ENCODE peak calls at places on chromosomes 4 and X, in nine cellular contexts. F is uterus; A is left lung; W is CD8-positive, alpha-beta memory T cell; N is effector memory CD4-positive, alpha-beta T cell; G is cardiac muscle cell; T is small intestine; M is MM.1S; Q is hepatocyte. V is an unnamed sample. For H3K4me1, the result is how much of the 10 kb centered on the place peaks cover.

GRCh38 chrX:23826653-23827052 is 43.7 kb downstream of the SAT1 start:
- DNase-seq in G (no peak), N (no peak), M (no peak), T (no peak), A (no peak), Q (no peak), F (no peak), W (no peak), V (no peak)

GRCh38 chrX:10904220-10904619 is 206.9 kb upstream of the HCCS start:
- DNase-seq in F (no peak), T (no peak), W (no peak), A (no peak), Q (no peak), N (no peak), M (no peak), G (no peak), V (no peak)

GRCh38 chr4:110211770-110212061 is 13.3 kb upstream of the ELOVL6 start:
- DNase-seq in M (no peak), N (no peak), A (no peak), W (no peak), F (no peak), Q (no peak), G (no peak), T (no peak), V (no peak)

GRCh38 chrX:42366181-42366580 is 411.8 kb downstream of the PPP1R2C start:
- DNase-seq in F (no peak), Q (no peak), W (no peak), M (no peak), T (no peak), N (no peak), A (no peak), G (no peak), V (no peak)

GRCh38 chr4:81738891-81739290 is 267.2 kb upstream of the RASGEF1B start:
- DNase-seq in T (no peak), W (no peak), N (no peak), F (no peak), M (no peak), Q (no peak), G (no peak), A (no peak), V (no peak)

GRCh38 chrX:69152398-69152797 is 12.9 kb downstream of the PJA1 start:
- DNase-seq in A (no peak), F (no peak), Q (no peak), M (no peak), N (no peak), T (peak), G (no peak), W (no peak), V (peak)

GRCh38 chrX:148811236-148811635 is 310.8 kb downstream of the AFF2 start:
- DNase-seq in G (no peak), A (no peak), N (no peak), M (no peak), Q (no peak), W (no peak), F (no peak), T (no peak), V (no peak)

GRCh38 chr4:2059034-2059725 is at the start of gene NAT8L:
- DNase-seq in Q (peak), G (peak), T (no peak), A (no peak), M (no peak), W (no peak), F (no peak), N (no peak), V (peak)

GRCh38 chr4:7781361-7781760 is 158.3 kb downstream of the AFAP1 start:
- DNase-seq in A (no peak), Q (no peak), N (no peak), M (no peak), F (no peak), G (peak), W (no peak), T (no peak), V (peak)

GRCh38 chr4:13522282-13523104 is 21.8 kb downstream of the NKX3-2 start:
- DNase-seq in N (no peak), W (no peak), G (no peak), F (no peak), Q (no peak), M (no peak), T (no peak), A (no peak), V (no peak)

GRCh38 chr4:89000844-89001360 is 56.1 kb downstream of the FAM13A start:
- DNase-seq in Q (peak), M (no peak), T (peak), W (no peak), A (no peak), F (no peak), N (no peak), G (no peak), V (no peak)

GRCh38 chr4:43224591-43224990 is 332.1 kb downstream of the GRXCR1 start:
- DNase-seq in F (no peak), M (no peak), N (no peak), T (no peak), W (no peak), A (no peak), Q (no peak), G (no peak), V (no peak)

GRCh38 chr4:113885291-113885690 is 94.2 kb downstream of the ARSJ start:
- DNase-seq in Q (no peak), F (no peak), W (no peak), G (no peak), N (no peak), A (no peak), M (no peak), T (no peak), V (no peak)

GRCh38 chr4:102497986-102498385 is 3.2 kb upstream of the NFKB1 start:
- DNase-seq in A (no peak), F (no peak), W (no peak), M (no peak), Q (no peak), G (no peak), N (no peak), T (no peak), V (no peak)

GRCh38 chrX:443676-444210 is 57.0 kb upstream of the PPP2R3B start:
- DNase-seq in Q (no peak), N (no peak), W (no peak), T (no peak), G (no peak), F (no peak), A (no peak), M (no peak), V (no peak)

GRCh38 chrX:24153175-24153795 is 3.8 kb downstream of the ZFX start:
- DNase-seq in Q (peak), W (peak), G (peak), F (no peak), N (peak), A (no peak), T (no peak), M (no peak), V (no peak)

GRCh38 chr4:8589831-8590545 is 2.6 kb upstream of the CPZ start:
- DNase-seq in N (no peak), G (no peak), F (no peak), T (no peak), W (no peak), A (no peak), M (no peak), Q (no peak), V (no peak)

GRCh38 chr4:2254665-2255500 is 7.0 kb downstream of the MXD4 start:
- DNase-seq in T (no peak), N (no peak), M (no peak), Q (peak), A (peak), F (no peak), G (no peak), W (no peak), V (peak)

GRCh38 chr4:97590266-97590665 is 553.0 kb downstream of the STPG2 start:
- DNase-seq in T (no peak), F (no peak), G (no peak), W (no peak), Q (no peak), A (no peak), N (no peak), M (no peak), V (no peak)

GRCh38 chr4:1401409-1402020 is 4.7 kb downstream of the NKX1-1 start:
- DNase-seq in T (no peak), F (peak), W (no peak), A (peak), G (no peak), M (no peak), N (no peak), Q (peak), V (no peak)

GRCh38 chr4:86592553-86593249 is 1.4 kb upstream of the PTPN13 start:
- DNase-seq in G (no peak), T (no peak), F (no peak), Q (no peak), W (no peak), N (no peak), A (no peak), M (no peak), V (no peak)

GRCh38 chrX:103101280-103102042 is 8.5 kb upstream of the NXF3 start:
- DNase-seq in W (no peak), M (no peak), G (peak), T (peak), Q (no peak), A (no peak), N (no peak), F (no peak), V (peak)

GRCh38 chr4:83282049-83282535 is 2.5 kb downstream of the COQ2 start:
- DNase-seq in F (no peak), Q (peak), T (peak), M (peak), W (peak), G (peak), N (no peak), A (no peak), V (no peak)

GRCh38 chr4:113212613-113213012 is 163.2 kb downstream of the ANK2 start:
- DNase-seq in N (no peak), W (no peak), T (no peak), F (no peak), Q (no peak), M (no peak), A (no peak), G (no peak), V (no peak)

GRCh38 chrX:153642313-153642654 is 4.7 kb upstream of the DUSP9 start:
- DNase-seq in Q (peak), G (peak), A (no peak), N (no peak), M (no peak), W (no peak), T (no peak), F (no peak), V (no peak)

GRCh38 chrX:153644356-153645125 is 2.5 kb upstream of the DUSP9 start:
- DNase-seq in M (no peak), Q (no peak), W (no peak), A (no peak), N (no peak), T (no peak), F (no peak), G (peak), V (no peak)

GRCh38 chrX:153641575-153642312 is 5.3 kb upstream of the DUSP9 start:
- DNase-seq in G (no peak), Q (peak), F (no peak), N (no peak), M (no peak), A (no peak), T (no peak), W (no peak), V (no peak)

GRCh38 chrX:153643431-153644351 is 3.3 kb upstream of the DUSP9 start:
- DNase-seq in N (no peak), W (no peak), Q (no peak), T (no peak), F (no peak), A (no peak), G (peak), M (no peak), V (no peak)

DNA sequence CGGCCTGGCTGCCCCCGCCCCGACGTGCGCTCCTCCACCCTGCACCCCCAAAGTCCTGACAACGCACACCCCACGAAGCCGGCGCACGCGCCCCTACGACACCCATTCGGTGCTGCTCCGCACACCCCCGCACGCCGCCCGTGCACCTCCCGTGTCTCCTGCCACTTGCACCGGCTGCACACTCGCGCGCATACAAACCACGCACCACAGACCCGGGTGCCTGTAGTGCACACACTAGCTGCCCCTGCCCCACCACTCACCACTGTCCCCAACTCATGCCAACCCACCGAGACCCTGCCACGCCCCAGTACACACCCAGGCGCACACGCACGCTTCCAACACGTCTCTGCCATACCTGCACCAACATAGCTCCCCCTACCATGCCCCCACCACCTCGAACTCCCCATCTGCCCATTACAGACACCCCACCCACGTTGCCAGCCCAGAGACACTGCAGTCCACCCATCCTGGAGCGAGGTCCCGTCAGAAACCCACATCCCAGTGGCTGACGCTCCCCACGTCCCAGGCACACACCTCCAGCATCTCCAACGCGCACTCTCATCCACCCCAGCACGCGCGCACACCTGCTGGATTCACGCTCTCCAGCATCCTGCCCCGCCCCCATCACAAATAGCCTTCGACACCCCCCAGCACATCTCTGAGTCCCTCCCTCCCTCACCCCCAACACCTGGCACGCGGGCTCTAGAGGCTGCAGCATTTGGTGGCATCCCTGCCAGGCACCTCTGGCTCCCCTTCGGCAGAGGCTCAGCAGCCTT is 4.2 kb upstream of the DUSP9 start:
- DNase-seq in N (no peak), T (no peak), Q (no peak), M (no peak), W (no peak), A (no peak), G (no peak), F (no peak), V (no peak)
- H3K4me1 ChIP-seq in N (under half), T (under half), Q (under half), M (under half), W (under half), A (under half), G (under half), F (under half), V (under half)

GRCh38 chr4:40991908-40992307 is 222.4 kb downstream of the APBB2 start:
- DNase-seq in F (no peak), N (no peak), T (no peak), A (no peak), W (no peak), Q (no peak), G (no peak), M (peak), V (no peak)
- H3K27ac ChIP-seq in F (no peak), N (no peak), T (no peak), A (no peak), W (no peak), Q (peak), G (no peak), M (no peak), V (no peak)

DNA sequence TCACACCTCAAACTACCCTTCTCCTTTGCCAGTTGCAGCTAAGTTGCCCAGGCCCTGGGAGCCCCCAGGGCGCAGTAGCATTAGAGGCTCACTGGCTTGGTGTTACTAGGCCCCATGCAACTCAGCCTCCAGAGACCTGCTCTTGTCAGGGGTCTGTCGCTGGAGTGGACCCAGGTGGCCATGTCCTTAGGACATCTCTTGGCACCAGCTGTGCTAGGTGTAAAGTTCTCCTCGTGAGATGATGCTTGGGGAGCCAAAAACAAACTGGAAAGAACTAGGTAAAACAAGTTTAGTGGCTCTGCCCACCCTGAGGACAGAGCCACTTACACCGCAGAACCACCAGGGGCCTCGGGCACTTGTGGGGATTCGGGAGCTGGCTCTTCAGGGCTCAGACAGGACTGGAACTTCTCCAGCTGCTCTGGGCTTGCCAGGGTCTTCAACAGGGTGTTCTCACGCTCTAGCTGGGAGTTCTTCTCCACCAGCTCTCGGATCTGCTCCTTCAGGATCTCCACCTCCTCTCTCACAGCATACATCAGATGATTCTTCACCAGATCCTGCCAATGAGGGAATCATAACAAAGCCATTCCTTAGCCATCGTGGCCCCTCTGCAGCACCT is 61.3 kb downstream of the TSC22D3 start:
- DNase-seq in T (no peak), F (no peak), M (no peak), G (no peak), W (peak), A (no peak), N (peak), Q (no peak), V (no peak)
- H3K4me1 ChIP-seq in T (under half), F (under half), M (under half), G (under half), W (half or more), A (under half), N (under half), Q (half or more), V (under half)

GRCh38 chr4:39046243-39046642 is 14.0 kb upstream of the TMEM156 start:
- DNase-seq in N (no peak), G (no peak), M (no peak), T (no peak), Q (no peak), A (no peak), W (no peak), F (no peak), V (peak)
- H3K27ac ChIP-seq in N (peak), G (no peak), M (no peak), T (no peak), Q (peak), A (peak), W (peak), F (no peak), V (no peak)

GRCh38 chrX:134572816-134573682 is 85.2 kb downstream of the PLAC1 start:
- DNase-seq in F (no peak), W (no peak), N (no peak), Q (no peak), A (no peak), T (no peak), G (no peak), M (no peak), V (no peak)
- H3K4me1 ChIP-seq in F (under half), W (under half), N (under half), Q (under half), A (under half), T (under half), G (under half), M (under half), V (under half)

GRCh38 chr4:144402176-144402575 is 243.8 kb upstream of the HHIP start:
- DNase-seq in T (no peak), G (peak), F (no peak), M (no peak), A (no peak), W (no peak), N (no peak), Q (no peak), V (no peak)
- H3K27ac ChIP-seq in T (no peak), G (peak), F (no peak), M (no peak), A (no peak), W (no peak), N (no peak), Q (no peak), V (no peak)

GRCh38 chr4:185293202-185293601 is 83.8 kb downstream of the SNX25 start:
- DNase-seq in F (no peak), G (no peak), W (no peak), A (no peak), Q (no peak), N (no peak), T (no peak), M (no peak), V (no peak)

GRCh38 chr4:185296665-185297460 is 87.5 kb downstream of the SNX25 start:
- DNase-seq in Q (no peak), T (no peak), G (no peak), F (no peak), M (no peak), W (no peak), A (no peak), N (no peak), V (no peak)

GRCh38 chr4:185304541-185304940 is 91.2 kb downstream of the LRP2BP start:
- DNase-seq in Q (no peak), W (no peak), M (no peak), T (no peak), F (no peak), G (no peak), A (no peak), N (no peak), V (no peak)

DNA sequence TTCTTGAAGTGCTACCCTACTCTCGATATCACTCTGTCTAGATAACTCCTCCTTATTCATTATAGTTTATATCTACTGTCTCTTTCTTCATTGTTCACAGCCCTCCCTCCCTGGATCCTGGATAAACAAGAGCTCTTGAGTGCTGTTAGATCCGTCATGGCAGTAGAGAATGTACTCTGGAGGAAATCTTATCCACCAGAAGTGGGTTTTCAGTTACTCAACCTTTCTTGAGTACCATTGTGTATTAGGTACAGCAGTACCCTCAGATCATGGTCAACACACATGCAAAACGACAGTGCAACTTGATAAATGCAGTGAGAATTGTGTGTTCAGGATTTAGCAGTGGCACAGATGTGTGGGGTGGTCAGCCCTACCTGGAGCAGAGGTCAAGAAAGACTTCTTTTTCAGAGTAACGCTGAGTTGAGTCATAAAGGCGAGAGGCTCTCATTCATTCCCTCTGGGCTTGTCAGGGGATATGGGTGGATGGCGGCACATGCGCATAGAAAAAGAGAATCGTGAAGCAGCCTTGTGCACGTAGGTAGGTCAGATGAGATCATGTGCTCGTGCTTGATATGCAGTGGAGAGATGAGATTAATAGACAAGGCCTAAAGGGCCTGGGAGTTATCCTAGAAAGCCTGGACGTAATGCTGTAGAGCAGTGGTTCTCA is 89.5 kb downstream of the SNX25 start:
- DNase-seq in G (no peak), A (no peak), Q (no peak), F (no peak), N (no peak), M (no peak), W (no peak), T (no peak), V (no peak)
- H3K4me1 ChIP-seq in G (under half), A (under half), Q (under half), F (under half), N (under half), M (under half), W (under half), T (under half), V (under half)

V was measured in right cardiac atrium.